ENCODE peak calls at places on chromosomes 6 and 20, in eight cellular contexts. I is pancreas; C is CD8-positive, alpha-beta T cell; D is ascending aorta; M is fibroblast of lung; X is heart right ventricle; N is prostate gland; R is GM23338. U is an unnamed sample. For H3K4me1, the result is how much of the 10 kb centered on the place peaks cover.

GRCh38 chr6:10531513-10531912 is 10.4 kb downstream of the GCNT2 start:
- DNase-seq in I (no peak), C (no peak), D (no peak), M (no peak), X (no peak), N (no peak), R (no peak), U (no peak)

GRCh38 chr20:5660346-5660745 is 89.9 kb upstream of the SHLD1 start:
- DNase-seq in I (no peak), C (no peak), D (no peak), M (no peak), X (no peak), N (no peak), R (no peak), U (no peak)

GRCh38 chr20:61912665-61913422 is 152.8 kb downstream of the TAF4 start:
- DNase-seq in I (no peak), C (no peak), D (no peak), M (no peak), X (no peak), N (no peak), R (no peak), U (no peak)

GRCh38 chr20:2892376-2892775 is 19.1 kb downstream of the PTPRA start:
- DNase-seq in I (no peak), C (no peak), D (no peak), M (no peak), X (no peak), N (no peak), R (no peak), U (no peak)

GRCh38 chr6:162526960-162527359 is 200.6 kb downstream of the PRKN start:
- DNase-seq in I (no peak), C (no peak), D (no peak), M (no peak), X (no peak), N (no peak), R (peak), U (no peak)

GRCh38 chr20:38177201-38177600 is 12.1 kb upstream of the TGM2 start:
- DNase-seq in I (no peak), C (no peak), D (no peak), M (no peak), X (no peak), N (no peak), R (no peak), U (no peak)

GRCh38 chr20:40669692-40670091 is 19.3 kb downstream of the MAFB start:
- DNase-seq in I (no peak), C (no peak), D (no peak), M (no peak), X (no peak), N (no peak), R (no peak), U (no peak)

GRCh38 chr6:163754866-163755265 is 340.3 kb downstream of the QKI start:
- DNase-seq in I (no peak), C (no peak), D (no peak), M (no peak), X (no peak), N (no peak), R (no peak), U (no peak)

GRCh38 chr6:110053395-110054240 is 75.5 kb downstream of the GPR6 start:
- DNase-seq in I (peak), C (no peak), D (no peak), M (peak), X (peak), N (no peak), R (peak), U (peak)

GRCh38 chr20:61328906-61329558 is 77.0 kb downstream of the CDH4 start:
- DNase-seq in I (no peak), C (no peak), D (no peak), M (peak), X (no peak), N (no peak), R (no peak), U (no peak)

GRCh38 chr20:23774081-23774480 is 23.3 kb upstream of the CST1 start:
- DNase-seq in I (no peak), C (no peak), D (no peak), M (no peak), X (no peak), N (no peak), R (no peak), U (no peak)

GRCh38 chr20:53081916-53082863 is 110.0 kb downstream of the TSHZ2 start:
- DNase-seq in I (no peak), C (no peak), D (no peak), M (peak), X (no peak), N (no peak), R (no peak), U (no peak)

GRCh38 chr6:142240203-142240602 is 61.6 kb upstream of the ADGRG6 start:
- DNase-seq in I (no peak), C (no peak), D (no peak), M (peak), X (no peak), N (no peak), R (no peak), U (no peak)

GRCh38 chr20:61942526-61942925 is 123.2 kb downstream of the TAF4 start:
- DNase-seq in I (no peak), C (no peak), D (no peak), M (no peak), X (no peak), N (no peak), R (no peak), U (no peak)

GRCh38 chr20:2365091-2365490 is 15.6 kb upstream of the TGM6 start:
- DNase-seq in I (no peak), C (no peak), D (no peak), M (no peak), X (no peak), N (no peak), R (no peak), U (no peak)

GRCh38 chr6:150764638-150765456 is 100.7 kb upstream of the MTHFD1L start:
- DNase-seq in I (no peak), C (no peak), D (no peak), M (no peak), X (no peak), N (no peak), R (no peak), U (no peak)

GRCh38 chr6:116217069-116217468 is 36.8 kb downstream of the TSPYL4 start:
- DNase-seq in I (no peak), C (no peak), D (no peak), M (peak), X (no peak), N (no peak), R (peak), U (peak)

GRCh38 chr20:36956674-36957073 is 5.2 kb upstream of the SAMHD1 start:
- DNase-seq in I (no peak), C (no peak), D (no peak), M (no peak), X (no peak), N (no peak), R (no peak), U (no peak)

GRCh38 chr20:57545927-57546662 is 14.8 kb upstream of the PCK1 start:
- DNase-seq in I (no peak), C (no peak), D (no peak), M (no peak), X (no peak), N (no peak), R (peak), U (no peak)

GRCh38 chr20:25084616-25085187 is 2.8 kb upstream of the VSX1 start:
- DNase-seq in I (no peak), C (no peak), D (no peak), M (no peak), X (no peak), N (no peak), R (peak), U (no peak)

GRCh38 chr20:57505991-57506390 is 18.9 kb downstream of the CTCFL start:
- DNase-seq in I (no peak), C (no peak), D (no peak), M (no peak), X (no peak), N (no peak), R (no peak), U (no peak)

GRCh38 chr20:5844063-5844681 is 94.0 kb downstream of the SHLD1 start:
- DNase-seq in I (no peak), C (peak), D (no peak), M (peak), X (no peak), N (no peak), R (no peak), U (no peak)

GRCh38 chr20:47799116-47799715 is 13.9 kb upstream of the SULF2 start:
- DNase-seq in I (no peak), C (no peak), D (no peak), M (no peak), X (peak), N (no peak), R (no peak), U (no peak)

GRCh38 chr6:82178084-82178758 is 69.3 kb downstream of the IBTK start:
- DNase-seq in I (no peak), C (no peak), D (no peak), M (peak), X (no peak), N (no peak), R (no peak), U (no peak)

GRCh38 chr6:141464490-141464889 is 668.2 kb upstream of the GJE1 start:
- DNase-seq in I (no peak), C (no peak), D (no peak), M (peak), X (peak), N (no peak), R (no peak), U (peak)

GRCh38 chr20:61800359-61801064 is 265.2 kb downstream of the TAF4 start:
- DNase-seq in I (no peak), C (no peak), D (no peak), M (no peak), X (no peak), N (no peak), R (no peak), U (no peak)

GRCh38 chr20:37968726-37969401 is 64.4 kb downstream of the TTI1 start:
- DNase-seq in I (no peak), C (no peak), D (no peak), M (no peak), X (no peak), N (no peak), R (peak), U (no peak)

GRCh38 chr6:27601668-27602254 is 128.9 kb upstream of the ZNF184 start:
- DNase-seq in I (no peak), C (no peak), D (no peak), M (no peak), X (no peak), N (no peak), R (peak), U (peak)

GRCh38 chr6:32148722-32149576 is 2.8 kb downstream of the PRRT1 start:
- DNase-seq in I (peak), C (peak), D (no peak), M (peak), X (peak), N (peak), R (peak), U (peak)

GRCh38 chr20:17533396-17533795 is 2.2 kb upstream of the BFSP1 start:
- DNase-seq in I (no peak), C (no peak), D (no peak), M (peak), X (no peak), N (no peak), R (peak), U (peak)

GRCh38 chr6:23823421-23823820 is 302.6 kb upstream of the NRSN1 start:
- DNase-seq in I (no peak), C (no peak), D (no peak), M (no peak), X (no peak), N (no peak), R (no peak), U (no peak)

GRCh38 chr6:51976374-51976773 is 111.0 kb downstream of the PKHD1 start:
- DNase-seq in I (no peak), C (no peak), D (no peak), M (no peak), X (no peak), N (no peak), R (no peak), U (no peak)

GRCh38 chr6:4128748-4129147 is 6.6 kb downstream of the ECI2 start:
- DNase-seq in I (no peak), C (no peak), D (no peak), M (no peak), X (no peak), N (no peak), R (no peak), U (no peak)

GRCh38 chr6:132445201-132445951 is 44.1 kb upstream of the MOXD1 start:
- DNase-seq in I (no peak), C (no peak), D (no peak), M (peak), X (no peak), N (no peak), R (peak), U (no peak)

GRCh38 chr6:3940703-3941102 is 91.5 kb downstream of the FAM50B start:
- DNase-seq in I (no peak), C (no peak), D (no peak), M (no peak), X (no peak), N (no peak), R (no peak), U (no peak)

GRCh38 chr6:42271834-42272805 is 54.5 kb upstream of the MRPS10 start:
- DNase-seq in I (no peak), C (no peak), D (no peak), M (peak), X (no peak), N (no peak), R (no peak), U (no peak)

GRCh38 chr6:168261234-168261633 is 58.3 kb downstream of the DACT2 start:
- DNase-seq in I (no peak), C (no peak), D (no peak), M (no peak), X (no peak), N (no peak), R (no peak), U (no peak)

GRCh38 chr6:168265394-168265793 is 54.2 kb downstream of the DACT2 start:
- DNase-seq in I (no peak), C (no peak), D (no peak), M (no peak), X (no peak), N (no peak), R (no peak), U (no peak)

GRCh38 chr6:168265827-168266815 is 53.5 kb downstream of the DACT2 start:
- DNase-seq in I (no peak), C (no peak), D (no peak), M (no peak), X (no peak), N (no peak), R (no peak), U (no peak)

GRCh38 chr6:168264593-168265335 is 54.8 kb downstream of the DACT2 start:
- DNase-seq in I (no peak), C (no peak), D (no peak), M (no peak), X (no peak), N (peak), R (no peak), U (peak)

GRCh38 chr6:168263351-168263905 is 56.1 kb downstream of the DACT2 start:
- DNase-seq in I (no peak), C (no peak), D (no peak), M (no peak), X (no peak), N (no peak), R (no peak), U (no peak)
- H3K4me1 ChIP-seq in I (under half), C (under half), D (under half), M (under half), X (under half), N (under half), R (under half), U (under half)

GRCh38 chr20:19998990-19999705 is 18.0 kb upstream of the NAA20 start:
- DNase-seq in I (peak), C (no peak), D (no peak), M (no peak), X (no peak), N (no peak), R (no peak), U (no peak)
- H3K4me1 ChIP-seq in I (under half), C (under half), D (under half), M (under half), X (under half), N (under half), R (under half), U (under half)

GRCh38 chr20:44186674-44187053 is 324 bp downstream of the JPH2 start:
- DNase-seq in I (no peak), C (no peak), D (no peak), M (no peak), X (no peak), N (no peak), R (no peak), U (peak)
- H3K4me1 ChIP-seq in I (under half), C (under half), D (under half), M (under half), X (under half), N (under half), R (under half), U (under half)

GRCh38 chr20:3898639-3899038 is 9.5 kb downstream of the PANK2 start:
- DNase-seq in I (no peak), C (no peak), D (no peak), M (no peak), X (no peak), N (no peak), R (no peak), U (no peak)

GRCh38 chr20:3902041-3902440 is 12.9 kb downstream of the PANK2 start:
- DNase-seq in I (no peak), C (no peak), D (no peak), M (no peak), X (no peak), N (no peak), R (no peak), U (no peak)

GRCh38 chr20:3902446-3902845 is 13.3 kb downstream of the PANK2 start:
- DNase-seq in I (no peak), C (no peak), D (no peak), M (no peak), X (no peak), N (no peak), R (no peak), U (no peak)

GRCh38 chr20:3901028-3901746 is 12.0 kb downstream of the PANK2 start:
- DNase-seq in I (no peak), C (no peak), D (no peak), M (peak), X (no peak), N (no peak), R (no peak), U (no peak)

GRCh38 chr20:3900187-3900604 is 11.0 kb downstream of the PANK2 start:
- DNase-seq in I (no peak), C (no peak), D (no peak), M (no peak), X (no peak), N (no peak), R (peak), U (no peak)
- H3K4me1 ChIP-seq in I (under half), C (half or more), D (under half), M (under half), X (under half), N (under half), R (under half), U (under half)

GRCh38 chr20:31837896-31838397 is 7.5 kb downstream of the FOXS1 start:
- DNase-seq in I (no peak), C (no peak), D (no peak), M (peak), X (no peak), N (no peak), R (no peak), U (no peak)

GRCh38 chr20:31840906-31841816 is 4.2 kb downstream of the FOXS1 start:
- DNase-seq in I (no peak), C (no peak), D (no peak), M (no peak), X (no peak), N (no peak), R (no peak), U (no peak)

GRCh38 chr20:31836853-31837608 is 8.4 kb downstream of the FOXS1 start:
- DNase-seq in I (no peak), C (no peak), D (no peak), M (no peak), X (no peak), N (no peak), R (no peak), U (no peak)

GRCh38 chr20:31839782-31840487 is 5.5 kb downstream of the FOXS1 start:
- DNase-seq in I (no peak), C (no peak), D (no peak), M (no peak), X (no peak), N (no peak), R (no peak), U (no peak)

DNA sequence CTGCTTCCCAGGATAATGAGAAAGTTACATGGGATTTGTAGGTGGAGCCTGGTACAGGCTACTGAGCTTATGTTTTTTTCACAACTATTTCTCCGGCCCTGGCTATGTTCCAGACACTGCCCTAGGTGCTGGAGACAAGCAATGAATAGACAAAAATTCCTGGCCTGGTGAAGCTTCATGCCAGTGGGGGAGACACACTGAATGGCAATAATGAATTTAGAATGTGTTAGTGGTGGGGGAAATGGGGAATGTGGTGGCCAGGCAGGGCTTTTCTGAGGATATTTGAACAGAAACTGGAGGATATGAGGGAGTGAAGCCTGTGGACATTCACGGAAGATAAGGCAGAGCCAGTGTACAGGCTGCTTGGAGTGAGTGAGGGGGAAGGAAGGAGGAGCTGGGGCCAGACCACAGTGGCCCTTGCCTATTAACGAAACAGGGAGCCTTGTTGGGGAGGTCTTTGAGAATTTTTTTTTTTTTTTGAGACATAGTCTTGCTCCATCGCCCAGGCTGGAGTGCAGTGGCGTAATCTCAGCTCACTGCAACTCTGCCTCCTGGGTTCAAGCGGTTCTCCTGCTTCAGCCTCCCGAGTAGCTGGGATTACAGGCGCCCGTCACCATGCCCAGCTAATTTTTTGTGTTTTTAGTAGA is 6.6 kb downstream of the FOXS1 start:
- DNase-seq in I (no peak), C (no peak), D (no peak), M (no peak), X (no peak), N (no peak), R (no peak), U (no peak)
- H3K4me1 ChIP-seq in I (under half), C (under half), D (half or more), M (half or more), X (under half), N (under half), R (under half), U (half or more)

GRCh38 chr6:16375828-16376227 is 137.4 kb downstream of the GMPR start:
- DNase-seq in I (no peak), C (no peak), D (no peak), M (no peak), X (no peak), N (no peak), R (no peak), U (no peak)

GRCh38 chr6:16377470-16377869 is 139.1 kb downstream of the GMPR start:
- DNase-seq in I (no peak), C (no peak), D (no peak), M (no peak), X (no peak), N (no peak), R (no peak), U (no peak)

GRCh38 chr6:16371401-16371800 is 133.0 kb downstream of the GMPR start:
- DNase-seq in I (no peak), C (no peak), D (no peak), M (no peak), X (no peak), N (no peak), R (no peak), U (no peak)

GRCh38 chr6:16372029-16372776 is 133.8 kb downstream of the GMPR start:
- DNase-seq in I (no peak), C (no peak), D (no peak), M (no peak), X (no peak), N (no peak), R (no peak), U (no peak)

DNA sequence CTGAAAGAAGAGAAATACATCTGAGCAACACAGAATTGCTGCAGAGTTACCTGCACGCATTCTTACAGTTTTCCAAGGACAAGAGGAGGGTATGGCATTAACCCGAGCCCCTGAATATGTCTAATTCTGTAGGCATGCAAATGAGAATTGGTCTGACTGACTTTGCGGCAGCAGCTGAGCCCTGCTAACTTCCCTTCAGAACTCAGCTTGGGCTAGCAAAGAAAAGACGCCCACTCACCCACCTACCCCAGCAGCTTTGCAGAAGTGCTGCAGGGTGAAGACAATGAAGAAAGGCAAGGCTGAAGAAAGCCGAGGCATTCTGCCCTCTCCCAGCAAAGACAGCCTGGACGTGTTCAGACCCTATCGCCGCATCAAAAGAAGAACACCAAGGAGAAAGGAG is 136.4 kb downstream of the GMPR start:
- DNase-seq in I (no peak), C (no peak), D (no peak), M (no peak), X (no peak), N (no peak), R (no peak), U (no peak)
- H3K4me1 ChIP-seq in I (under half), C (under half), D (under half), M (under half), X (under half), N (under half), R (under half), U (under half)

GRCh38 chr6:6725834-6726194 is 137.3 kb downstream of the LY86 start:
- DNase-seq in I (no peak), C (no peak), D (no peak), M (no peak), X (no peak), N (no peak), R (no peak), U (no peak)
- H3K4me1 ChIP-seq in I (under half), C (under half), D (under half), M (under half), X (under half), N (under half), R (under half), U (under half)